ENCODE peak calls at places on chromosome 17, in seven cellular contexts. Y is K562, O is HCT116, B is H1, P is HepG2, N is SK-N-SH, A is GM12878. R is an unnamed sample.

GRCh38 chr17:48611681-48612455 is 1.1 kb upstream of the HOXB7 start:
- DNase-seq in O (no peak), Y (no peak), N (no peak), B (no peak), A (no peak), P (no peak), R (no peak)

GRCh38 chr17:62628845-62629555 is 1.5 kb downstream of the MRC2 start:
- DNase-seq in O (no peak), N (peak), P (no peak), Y (no peak), A (no peak), B (peak), R (no peak)

GRCh38 chr17:43627657-43628650 is 33.8 kb downstream of the MEOX1 start:
- DNase-seq in A (no peak), Y (no peak), N (no peak), B (no peak), P (no peak), O (no peak), R (no peak)

GRCh38 chr17:74149597-74150427 is 53.7 kb upstream of the RPL38 start:
- DNase-seq in N (no peak), O (no peak), Y (no peak), B (peak), A (no peak), P (no peak), R (no peak)

GRCh38 chr17:53979991-53980390 is 157.3 kb downstream of the KIF2B start:
- DNase-seq in N (no peak), O (no peak), Y (no peak), B (no peak), A (no peak), P (no peak), R (no peak)

GRCh38 chr17:51319186-51319585 is 58.8 kb downstream of the UTP18 start:
- DNase-seq in P (no peak), O (no peak), N (no peak), Y (no peak), A (no peak), B (no peak), R (no peak)

GRCh38 chr17:39979021-39979660 is 1.5 kb upstream of the PSMD3 start:
- DNase-seq in B (no peak), A (no peak), P (no peak), Y (no peak), O (no peak), N (no peak), R (no peak)

GRCh38 chr17:50168319-50168718 is 2.5 kb downstream of the SGCA start:
- DNase-seq in P (no peak), N (no peak), B (no peak), O (no peak), Y (no peak), A (no peak), R (no peak)

GRCh38 chr17:43416998-43417891 is 18.5 kb downstream of the ARL4D start:
- DNase-seq in O (no peak), P (no peak), B (no peak), Y (no peak), N (no peak), A (no peak), R (no peak)

GRCh38 chr17:32627233-32628008 is 140.6 kb downstream of the CDK5R1 start:
- DNase-seq in B (peak), A (no peak), Y (no peak), P (no peak), N (peak), O (no peak), R (peak)

GRCh38 chr17:51200295-51200694 is 34.1 kb downstream of the NME2 start:
- DNase-seq in N (no peak), A (no peak), O (no peak), Y (no peak), B (no peak), P (no peak), R (no peak)

GRCh38 chr17:10842658-10843057 is 4.8 kb upstream of the PIRT start:
- DNase-seq in P (no peak), O (no peak), A (no peak), Y (no peak), N (no peak), B (no peak), R (no peak)

GRCh38 chr17:82836823-82837357 is 2.9 kb downstream of the ZNF750 start:
- DNase-seq in N (no peak), P (no peak), Y (no peak), B (no peak), O (no peak), A (no peak), R (no peak)

GRCh38 chr17:33972756-33973155 is 282.3 kb upstream of the CCL2 start:
- DNase-seq in A (no peak), P (no peak), O (no peak), B (no peak), Y (no peak), N (no peak), R (no peak)

GRCh38 chr17:65017375-65017774 is 39.2 kb downstream of the GNA13 start:
- DNase-seq in P (peak), O (no peak), N (no peak), B (peak), A (no peak), Y (no peak), R (no peak)

GRCh38 chr17:57833597-57833939 is 16.3 kb downstream of the MRPS23 start:
- DNase-seq in O (no peak), P (no peak), A (no peak), Y (no peak), N (no peak), B (no peak), R (no peak)

GRCh38 chr17:10879110-10879509 is 41.2 kb upstream of the PIRT start:
- DNase-seq in O (no peak), A (no peak), P (no peak), Y (peak), B (peak), N (peak), R (no peak)

GRCh38 chr17:31726980-31727427 is 132.0 kb downstream of the COPRS start:
- DNase-seq in A (no peak), Y (no peak), N (no peak), P (no peak), B (peak), O (no peak), R (no peak)

GRCh38 chr17:35345926-35346771 is 27.3 kb downstream of the SLFN11 start:
- DNase-seq in A (no peak), P (no peak), Y (peak), B (peak), O (no peak), N (peak), R (peak)

GRCh38 chr17:58710948-58711552 is 18.6 kb downstream of the RAD51C start:
- DNase-seq in A (no peak), P (peak), N (peak), B (peak), O (peak), Y (peak), R (peak)

GRCh38 chr17:7711356-7711755 is 6.2 kb upstream of the DNAH2 start:
- DNase-seq in A (no peak), Y (no peak), O (no peak), P (no peak), B (peak), N (peak), R (no peak)

GRCh38 chr17:18015603-18016002 is 23.4 kb downstream of the ATPAF2 start:
- DNase-seq in A (no peak), Y (no peak), O (no peak), B (no peak), N (no peak), P (no peak), R (no peak)

GRCh38 chr17:39667262-39668140 is 752 bp upstream of the PNMT start:
- DNase-seq in Y (peak), P (no peak), B (peak), O (no peak), A (no peak), N (peak), R (no peak)

GRCh38 chr17:62562656-62563055 is 64.8 kb upstream of the MRC2 start:
- DNase-seq in A (no peak), O (peak), B (no peak), P (peak), Y (peak), N (no peak), R (peak)

GRCh38 chr17:4003501-4004421 is 39.5 kb upstream of the ATP2A3 start:
- DNase-seq in N (peak), A (no peak), P (peak), Y (no peak), B (peak), O (no peak), R (no peak)

GRCh38 chr17:51064061-51064735 is 56.5 kb downstream of the SPAG9 start:
- DNase-seq in N (no peak), A (no peak), P (no peak), O (no peak), B (no peak), Y (no peak), R (no peak)

GRCh38 chr17:17151541-17151940 is 54.6 kb downstream of the PLD6 start:
- DNase-seq in P (no peak), N (no peak), A (no peak), B (no peak), Y (no peak), O (no peak), R (no peak)

GRCh38 chr17:4895676-4896331 is 3.5 kb upstream of the C17orf107 start:
- DNase-seq in N (no peak), A (no peak), Y (peak), P (no peak), O (no peak), B (peak), R (no peak)

GRCh38 chr17:57957886-57958285 is 2.7 kb upstream of the CUEDC1 start:
- DNase-seq in P (no peak), B (peak), N (no peak), A (no peak), Y (no peak), O (no peak), R (no peak)

GRCh38 chr17:60501589-60501988 is 24.5 kb downstream of the APPBP2 start:
- DNase-seq in Y (no peak), B (no peak), N (no peak), A (no peak), P (no peak), O (no peak), R (no peak)

GRCh38 chr17:57433396-57433944 is 177.1 kb downstream of the MSI2 start:
- DNase-seq in P (no peak), A (no peak), Y (no peak), O (no peak), B (no peak), N (no peak), R (no peak)

GRCh38 chr17:17603178-17603894 is 11.8 kb upstream of the PEMT start:
- DNase-seq in N (no peak), Y (no peak), P (no peak), B (no peak), O (no peak), A (no peak), R (no peak)

GRCh38 chr17:55062921-55063320 is 94.4 kb downstream of the STXBP4 start:
- DNase-seq in P (no peak), Y (no peak), N (no peak), O (no peak), B (no peak), A (no peak), R (no peak)

GRCh38 chr17:5544115-5544514 is 40.2 kb downstream of the NLRP1 start:
- DNase-seq in N (no peak), Y (no peak), A (no peak), P (no peak), B (no peak), O (no peak), R (no peak)

GRCh38 chr17:68972119-68972704 is 17.0 kb upstream of the ABCA8 start:
- DNase-seq in O (peak), P (peak), Y (peak), N (peak), B (no peak), A (no peak), R (peak)

GRCh38 chr17:62720126-62720850 is 87.8 kb downstream of the MARCHF10 start:
- DNase-seq in P (peak), O (no peak), Y (peak), N (no peak), B (no peak), A (peak), R (peak)

GRCh38 chr17:37608369-37609169 is 649 bp downstream of the SYNRG start:
- DNase-seq in O (no peak), A (no peak), P (peak), B (no peak), N (peak), Y (peak), R (no peak)

GRCh38 chr17:1200440-1200839 is 20.7 kb upstream of the ABR start:
- DNase-seq in N (no peak), Y (peak), O (no peak), B (no peak), A (no peak), P (no peak), R (no peak)
- TF ChIP-seq JUND in N (no peak), Y (no peak), O (no peak), B (no peak), A (no peak), P (no peak), R (no peak)

DNA sequence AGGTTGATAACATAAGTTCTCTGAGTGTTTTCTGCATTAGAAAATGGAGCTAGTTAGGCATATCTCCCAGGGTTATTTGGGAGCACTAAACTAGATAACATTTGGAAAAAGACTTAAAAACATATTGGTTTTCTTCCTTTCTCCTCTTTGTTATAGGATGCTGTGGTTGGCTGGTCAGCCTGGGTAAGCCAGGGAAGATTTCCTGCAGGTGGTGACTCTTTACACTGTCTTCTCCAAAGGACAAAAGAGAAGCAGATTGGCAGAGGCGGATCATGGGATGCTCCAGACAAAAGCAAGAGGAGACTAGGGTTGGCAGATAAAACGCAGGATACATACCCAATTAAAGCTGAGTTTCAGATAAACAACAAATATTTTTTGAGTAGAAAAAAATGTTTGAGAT is 6.2 kb upstream of the CRYBA1 start:
- DNase-seq in P (no peak), O (no peak), Y (no peak), N (no peak), A (no peak), B (no peak), R (no peak)
- TF ChIP-seq JUND in P (no peak), O (no peak), Y (no peak), N (no peak), A (no peak), B (no peak), R (no peak)

GRCh38 chr17:75367312-75367711 is 38.2 kb downstream of the GRB2 start:
- DNase-seq in O (no peak), P (no peak), B (no peak), Y (peak), A (no peak), N (no peak), R (no peak)
- TF ChIP-seq JUND in O (no peak), P (no peak), B (no peak), Y (peak), A (no peak), N (no peak), R (no peak)

GRCh38 chr17:16129844-16130243 is 85.5 kb downstream of the NCOR1 start:
- DNase-seq in A (no peak), O (no peak), B (no peak), N (no peak), Y (no peak), P (no peak), R (no peak)
- TF ChIP-seq JUND in A (no peak), O (no peak), B (no peak), N (no peak), Y (no peak), P (no peak), R (no peak)

GRCh38 chr17:72515291-72516065 is 394.7 kb downstream of the SOX9 start:
- DNase-seq in Y (no peak), P (no peak), O (no peak), A (peak), B (no peak), N (peak), R (no peak)

GRCh38 chr17:72514888-72515287 is 394.1 kb downstream of the SOX9 start:
- DNase-seq in P (no peak), A (no peak), Y (no peak), B (no peak), O (no peak), N (no peak), R (no peak)

GRCh38 chr17:72512649-72513556 is 392.1 kb downstream of the SOX9 start:
- DNase-seq in B (no peak), N (no peak), Y (no peak), A (no peak), P (no peak), O (no peak), R (no peak)

GRCh38 chr17:72516772-72517399 is 396.1 kb downstream of the SOX9 start:
- DNase-seq in P (peak), O (no peak), Y (no peak), B (no peak), N (no peak), A (no peak), R (no peak)

GRCh38 chr17:72514321-72514861 is 393.6 kb downstream of the SOX9 start:
- DNase-seq in A (no peak), O (no peak), B (no peak), P (no peak), Y (no peak), N (no peak), R (no peak)
- TF ChIP-seq JUND in A (no peak), O (no peak), B (no peak), P (no peak), Y (no peak), N (no peak), R (no peak)

DNA sequence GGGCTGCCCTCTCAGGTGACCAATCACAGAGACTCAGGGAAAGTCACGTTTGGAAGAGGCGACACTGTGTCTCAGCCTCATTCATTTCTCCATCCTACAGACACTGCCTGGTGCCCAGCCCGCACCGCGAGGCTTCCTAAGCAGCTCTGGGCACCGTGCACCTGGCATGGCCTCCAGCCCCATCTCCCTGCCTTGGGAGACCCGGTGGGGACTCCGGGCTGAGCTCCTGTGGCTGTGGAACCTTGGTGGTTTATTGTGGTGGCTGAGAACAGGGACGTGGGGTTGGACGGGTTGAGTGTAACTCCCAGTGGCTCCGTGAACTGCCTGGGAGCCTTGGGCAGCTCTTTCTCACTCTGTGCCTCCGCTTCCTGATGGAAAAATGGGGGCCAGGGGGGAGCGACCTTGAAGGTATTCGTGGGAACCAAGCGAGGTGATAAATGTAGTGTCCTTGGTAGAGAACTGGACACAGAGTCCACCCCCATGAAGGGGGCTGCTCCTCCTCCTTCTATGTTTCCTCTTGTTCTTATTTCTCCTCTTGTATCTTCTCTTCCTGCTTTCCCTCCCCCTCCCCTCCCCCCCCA is 215.4 kb downstream of the SEC14L1 start:
- DNase-seq in N (no peak), O (peak), P (no peak), A (no peak), Y (no peak), B (no peak), R (peak)
- TF ChIP-seq JUND in N (no peak), O (no peak), P (no peak), A (no peak), Y (no peak), B (no peak), R (no peak)

GRCh38 chr17:41008811-41009210 is at the start of gene KRTAP3-1:
- DNase-seq in O (no peak), B (no peak), A (no peak), Y (no peak), P (peak), N (no peak), R (no peak)

GRCh38 chr17:41013181-41013580 is 4.3 kb upstream of the KRTAP3-1 start:
- DNase-seq in P (no peak), B (no peak), O (no peak), Y (no peak), A (no peak), N (no peak), R (no peak)

GRCh38 chr17:41010421-41010820 is 1.5 kb upstream of the KRTAP3-1 start:
- DNase-seq in A (no peak), B (no peak), Y (no peak), O (no peak), P (no peak), N (no peak), R (no peak)

GRCh38 chr17:41009936-41010335 is 1.0 kb upstream of the KRTAP3-1 start:
- DNase-seq in Y (no peak), A (no peak), B (no peak), P (peak), N (no peak), O (no peak), R (no peak)

DNA sequence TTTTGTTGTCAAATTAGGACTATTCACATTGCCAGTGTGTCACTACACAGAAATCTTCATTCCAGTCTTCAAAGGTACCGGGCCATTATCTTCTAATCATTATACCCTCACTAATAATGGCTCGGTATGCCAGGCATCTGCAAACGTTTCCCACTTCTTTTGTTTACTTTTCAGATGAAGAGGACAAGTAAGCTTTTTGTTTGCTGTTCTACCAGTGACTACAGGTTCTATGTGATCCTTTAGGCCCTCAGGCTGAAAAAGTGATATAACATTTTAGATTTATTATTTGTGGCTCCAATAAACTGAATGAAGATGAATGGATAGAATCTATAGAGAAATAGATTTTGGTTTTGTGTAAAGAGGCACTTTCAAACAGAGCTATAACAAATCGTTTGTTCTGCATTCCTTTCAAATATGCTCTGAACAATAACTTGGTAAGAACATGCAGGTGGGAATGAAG is 403 bp upstream of the KRTAP3-1 start:
- DNase-seq in O (no peak), Y (no peak), A (no peak), B (no peak), N (no peak), P (peak), R (peak)
- TF ChIP-seq JUND in O (no peak), Y (no peak), A (no peak), B (no peak), N (no peak), P (no peak), R (peak)

DNA sequence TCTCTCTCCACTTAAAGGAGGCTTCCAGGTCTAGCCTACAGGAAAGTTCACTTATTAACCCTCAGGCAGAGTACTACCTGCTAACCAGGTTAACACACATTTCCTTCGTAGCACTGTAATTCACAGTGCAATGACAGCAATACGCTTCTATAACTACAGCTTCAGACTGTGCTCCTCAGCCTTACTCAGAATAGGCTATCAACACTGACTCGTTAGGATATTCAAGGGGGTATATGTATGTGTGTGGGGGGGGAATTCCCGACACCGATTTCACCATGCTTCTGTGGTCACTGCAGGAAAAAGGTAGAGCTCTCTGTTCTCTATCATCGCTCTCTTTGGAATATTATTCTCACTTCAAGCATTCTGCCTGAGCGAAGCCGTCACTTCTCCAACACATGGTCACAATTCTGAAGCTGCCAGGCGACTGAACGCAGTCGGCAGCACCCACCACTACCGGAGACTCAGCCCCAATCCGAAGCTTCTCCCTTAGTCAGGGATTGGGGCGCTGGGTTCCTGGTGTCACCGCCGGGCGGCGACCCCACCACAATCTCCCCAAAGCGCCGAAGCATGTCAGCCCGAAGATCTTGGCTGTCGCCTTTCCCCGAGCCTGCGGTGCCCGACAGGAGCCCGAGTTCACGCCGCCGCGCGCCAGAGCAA is 599 bp downstream of the GGA3 start:
- DNase-seq in O (no peak), A (no peak), N (peak), B (no peak), Y (no peak), P (no peak), R (no peak)
- TF ChIP-seq JUND in O (no peak), A (no peak), N (no peak), B (no peak), Y (no peak), P (no peak), R (no peak)

R was measured in T47D.